ENCODE peak calls at places on chromosome 12, in nine cellular contexts. One of them, this sample, is unnamed. For H3K27me3 and H3K4me1, the result is how much of the 10 kb centered on the place peaks cover.

GRCh38 chr12:54217774-54218221 is 29.0 kb upstream of the SMUG1 start:
- DNase-seq in aorta: peak
- DNase-seq in esophagus squamous epithelium: no peak
- DNase-seq in heart left ventricle: peak
- DNase-seq in right lobe of liver: no peak
- DNase-seq in adipocyte: no peak
- DNase-seq in neuronal stem cell: no peak
- DNase-seq in psoas muscle: no peak
- DNase-seq in Panc1: no peak
- DNase-seq in this sample: no peak

GRCh38 chr12:64893961-64894360 is 69.5 kb downstream of the TBC1D30 start:
- DNase-seq in esophagus squamous epithelium: no peak
- DNase-seq in aorta: no peak
- DNase-seq in right lobe of liver: no peak
- DNase-seq in psoas muscle: no peak
- DNase-seq in neuronal stem cell: no peak
- DNase-seq in adipocyte: peak
- DNase-seq in heart left ventricle: no peak
- DNase-seq in Panc1: peak
- DNase-seq in this sample: no peak

GRCh38 chr12:95230313-95230712 is 12.7 kb downstream of the VEZT start:
- DNase-seq in psoas muscle: no peak
- DNase-seq in right lobe of liver: no peak
- DNase-seq in aorta: no peak
- DNase-seq in neuronal stem cell: no peak
- DNase-seq in heart left ventricle: no peak
- DNase-seq in esophagus squamous epithelium: no peak
- DNase-seq in adipocyte: no peak
- DNase-seq in Panc1: no peak
- DNase-seq in this sample: no peak

GRCh38 chr12:24719293-24719721 is 229.6 kb downstream of the BCAT1 start:
- DNase-seq in adipocyte: no peak
- DNase-seq in aorta: no peak
- DNase-seq in Panc1: no peak
- DNase-seq in heart left ventricle: no peak
- DNase-seq in neuronal stem cell: no peak
- DNase-seq in psoas muscle: no peak
- DNase-seq in right lobe of liver: no peak
- DNase-seq in esophagus squamous epithelium: no peak
- DNase-seq in this sample: peak

GRCh38 chr12:99454539-99455172 is 192.9 kb upstream of the GARIN6 start:
- DNase-seq in adipocyte: peak
- DNase-seq in neuronal stem cell: no peak
- DNase-seq in psoas muscle: no peak
- DNase-seq in Panc1: no peak
- DNase-seq in esophagus squamous epithelium: no peak
- DNase-seq in aorta: no peak
- DNase-seq in right lobe of liver: no peak
- DNase-seq in heart left ventricle: no peak
- DNase-seq in this sample: no peak

GRCh38 chr12:51428256-51428655 is 3.6 kb downstream of the SLC4A8 start:
- DNase-seq in adipocyte: no peak
- DNase-seq in Panc1: no peak
- DNase-seq in neuronal stem cell: no peak
- DNase-seq in psoas muscle: no peak
- DNase-seq in heart left ventricle: no peak
- DNase-seq in aorta: no peak
- DNase-seq in right lobe of liver: no peak
- DNase-seq in esophagus squamous epithelium: no peak
- DNase-seq in this sample: no peak

GRCh38 chr12:65306603-65307501 is 28.4 kb downstream of the MSRB3 start:
- DNase-seq in adipocyte: peak
- DNase-seq in heart left ventricle: peak
- DNase-seq in neuronal stem cell: no peak
- DNase-seq in psoas muscle: peak
- DNase-seq in esophagus squamous epithelium: no peak
- DNase-seq in aorta: no peak
- DNase-seq in Panc1: peak
- DNase-seq in right lobe of liver: no peak
- DNase-seq in this sample: no peak

GRCh38 chr12:122166422-122167327 is 7.3 kb downstream of the IL31 start:
- DNase-seq in Panc1: no peak
- DNase-seq in psoas muscle: no peak
- DNase-seq in neuronal stem cell: no peak
- DNase-seq in esophagus squamous epithelium: no peak
- DNase-seq in heart left ventricle: no peak
- DNase-seq in right lobe of liver: no peak
- DNase-seq in aorta: no peak
- DNase-seq in adipocyte: no peak
- DNase-seq in this sample: peak

GRCh38 chr12:68727776-68728175 is 18.2 kb upstream of the SLC35E3 start:
- DNase-seq in psoas muscle: no peak
- DNase-seq in adipocyte: no peak
- DNase-seq in Panc1: no peak
- DNase-seq in esophagus squamous epithelium: no peak
- DNase-seq in right lobe of liver: no peak
- DNase-seq in heart left ventricle: no peak
- DNase-seq in aorta: no peak
- DNase-seq in neuronal stem cell: no peak
- DNase-seq in this sample: no peak

GRCh38 chr12:88242161-88242925 is 100.2 kb downstream of the TMTC3 start:
- DNase-seq in heart left ventricle: peak
- DNase-seq in psoas muscle: peak
- DNase-seq in right lobe of liver: no peak
- DNase-seq in adipocyte: peak
- DNase-seq in esophagus squamous epithelium: no peak
- DNase-seq in aorta: no peak
- DNase-seq in neuronal stem cell: no peak
- DNase-seq in Panc1: peak
- DNase-seq in this sample: no peak

GRCh38 chr12:15364221-15365170 is 42.2 kb downstream of the PTPRO start:
- DNase-seq in aorta: no peak
- DNase-seq in heart left ventricle: no peak
- DNase-seq in neuronal stem cell: no peak
- DNase-seq in right lobe of liver: no peak
- DNase-seq in Panc1: no peak
- DNase-seq in adipocyte: no peak
- DNase-seq in esophagus squamous epithelium: no peak
- DNase-seq in psoas muscle: no peak
- DNase-seq in this sample: no peak

GRCh38 chr12:47328831-47329545 is 249.2 kb upstream of the AMIGO2 start:
- DNase-seq in adipocyte: peak
- DNase-seq in right lobe of liver: no peak
- DNase-seq in Panc1: no peak
- DNase-seq in neuronal stem cell: no peak
- DNase-seq in aorta: no peak
- DNase-seq in esophagus squamous epithelium: no peak
- DNase-seq in heart left ventricle: no peak
- DNase-seq in psoas muscle: no peak
- DNase-seq in this sample: no peak

GRCh38 chr12:7362734-7363133 is 58.9 kb downstream of the ACSM4 start:
- DNase-seq in neuronal stem cell: no peak
- DNase-seq in heart left ventricle: no peak
- DNase-seq in esophagus squamous epithelium: no peak
- DNase-seq in psoas muscle: no peak
- DNase-seq in Panc1: no peak
- DNase-seq in aorta: no peak
- DNase-seq in adipocyte: no peak
- DNase-seq in right lobe of liver: no peak
- DNase-seq in this sample: no peak

GRCh38 chr12:57630891-57631433 is 2.0 kb downstream of the B4GALNT1 start:
- DNase-seq in right lobe of liver: no peak
- DNase-seq in adipocyte: no peak
- DNase-seq in esophagus squamous epithelium: no peak
- DNase-seq in Panc1: no peak
- DNase-seq in neuronal stem cell: no peak
- DNase-seq in psoas muscle: no peak
- DNase-seq in aorta: no peak
- DNase-seq in heart left ventricle: no peak
- DNase-seq in this sample: no peak

GRCh38 chr12:94930216-94930654 is 73.3 kb downstream of the NDUFA12 start:
- DNase-seq in adipocyte: no peak
- DNase-seq in neuronal stem cell: no peak
- DNase-seq in Panc1: no peak
- DNase-seq in psoas muscle: no peak
- DNase-seq in heart left ventricle: no peak
- DNase-seq in aorta: no peak
- DNase-seq in right lobe of liver: no peak
- DNase-seq in esophagus squamous epithelium: no peak
- DNase-seq in this sample: no peak

GRCh38 chr12:53379389-53380103 is 430 bp upstream of the SP1 start:
- DNase-seq in adipocyte: peak
- DNase-seq in aorta: peak
- DNase-seq in heart left ventricle: peak
- DNase-seq in neuronal stem cell: peak
- DNase-seq in psoas muscle: peak
- DNase-seq in Panc1: peak
- DNase-seq in right lobe of liver: peak
- DNase-seq in esophagus squamous epithelium: peak
- DNase-seq in this sample: peak

GRCh38 chr12:127070512-127071157 is 1196.3 kb upstream of the TMEM132C start:
- DNase-seq in heart left ventricle: no peak
- DNase-seq in esophagus squamous epithelium: no peak
- DNase-seq in neuronal stem cell: no peak
- DNase-seq in aorta: no peak
- DNase-seq in right lobe of liver: no peak
- DNase-seq in Panc1: no peak
- DNase-seq in adipocyte: no peak
- DNase-seq in psoas muscle: no peak
- DNase-seq in this sample: no peak

GRCh38 chr12:116172224-116172849 is 105.2 kb downstream of the MED13L start:
- DNase-seq in right lobe of liver: no peak
- DNase-seq in psoas muscle: no peak
- DNase-seq in aorta: no peak
- DNase-seq in esophagus squamous epithelium: no peak
- DNase-seq in adipocyte: no peak
- DNase-seq in heart left ventricle: no peak
- DNase-seq in Panc1: no peak
- DNase-seq in neuronal stem cell: no peak
- DNase-seq in this sample: no peak

GRCh38 chr12:113162102-113163029 is 12.8 kb downstream of the CFAP73 start:
- DNase-seq in neuronal stem cell: no peak
- DNase-seq in adipocyte: no peak
- DNase-seq in aorta: no peak
- DNase-seq in esophagus squamous epithelium: no peak
- DNase-seq in psoas muscle: no peak
- DNase-seq in right lobe of liver: peak
- DNase-seq in Panc1: no peak
- DNase-seq in heart left ventricle: no peak
- DNase-seq in this sample: no peak

GRCh38 chr12:9331218-9331626 is 123.0 kb upstream of the PZP start:
- DNase-seq in psoas muscle: peak
- DNase-seq in Panc1: peak
- DNase-seq in neuronal stem cell: peak
- DNase-seq in heart left ventricle: peak
- DNase-seq in right lobe of liver: peak
- DNase-seq in esophagus squamous epithelium: no peak
- DNase-seq in aorta: peak
- DNase-seq in adipocyte: peak
- DNase-seq in this sample: peak

GRCh38 chr12:124613151-124613585 is 45.8 kb upstream of the NCOR2 start:
- DNase-seq in heart left ventricle: no peak
- DNase-seq in neuronal stem cell: no peak
- DNase-seq in right lobe of liver: no peak
- DNase-seq in aorta: no peak
- DNase-seq in psoas muscle: no peak
- DNase-seq in adipocyte: peak
- DNase-seq in Panc1: no peak
- DNase-seq in esophagus squamous epithelium: no peak
- DNase-seq in this sample: no peak

GRCh38 chr12:120061815-120062214 is 54.7 kb downstream of the RAB35 start:
- DNase-seq in right lobe of liver: no peak
- DNase-seq in aorta: no peak
- DNase-seq in adipocyte: no peak
- DNase-seq in psoas muscle: no peak
- DNase-seq in heart left ventricle: no peak
- DNase-seq in Panc1: no peak
- DNase-seq in esophagus squamous epithelium: no peak
- DNase-seq in neuronal stem cell: no peak
- DNase-seq in this sample: no peak
- H3K27me3 ChIP-seq in right lobe of liver: under half
- H3K27me3 ChIP-seq in aorta: under half
- H3K27me3 ChIP-seq in adipocyte: under half
- H3K27me3 ChIP-seq in psoas muscle: under half
- H3K27me3 ChIP-seq in heart left ventricle: under half
- H3K27me3 ChIP-seq in Panc1: under half
- H3K27me3 ChIP-seq in esophagus squamous epithelium: under half
- H3K27me3 ChIP-seq in neuronal stem cell: under half
- H3K27me3 ChIP-seq in this sample: under half

GRCh38 chr12:93705237-93705636 is 28.1 kb downstream of the CRADD start:
- DNase-seq in esophagus squamous epithelium: no peak
- DNase-seq in Panc1: no peak
- DNase-seq in right lobe of liver: no peak
- DNase-seq in neuronal stem cell: no peak
- DNase-seq in aorta: no peak
- DNase-seq in psoas muscle: no peak
- DNase-seq in heart left ventricle: no peak
- DNase-seq in adipocyte: no peak
- DNase-seq in this sample: no peak
- H3K4me1 ChIP-seq in esophagus squamous epithelium: under half
- H3K4me1 ChIP-seq in Panc1: under half
- H3K4me1 ChIP-seq in right lobe of liver: under half
- H3K4me1 ChIP-seq in neuronal stem cell: under half
- H3K4me1 ChIP-seq in aorta: under half
- H3K4me1 ChIP-seq in psoas muscle: under half
- H3K4me1 ChIP-seq in heart left ventricle: half or more
- H3K4me1 ChIP-seq in adipocyte: under half
- H3K4me1 ChIP-seq in this sample: under half

DNA sequence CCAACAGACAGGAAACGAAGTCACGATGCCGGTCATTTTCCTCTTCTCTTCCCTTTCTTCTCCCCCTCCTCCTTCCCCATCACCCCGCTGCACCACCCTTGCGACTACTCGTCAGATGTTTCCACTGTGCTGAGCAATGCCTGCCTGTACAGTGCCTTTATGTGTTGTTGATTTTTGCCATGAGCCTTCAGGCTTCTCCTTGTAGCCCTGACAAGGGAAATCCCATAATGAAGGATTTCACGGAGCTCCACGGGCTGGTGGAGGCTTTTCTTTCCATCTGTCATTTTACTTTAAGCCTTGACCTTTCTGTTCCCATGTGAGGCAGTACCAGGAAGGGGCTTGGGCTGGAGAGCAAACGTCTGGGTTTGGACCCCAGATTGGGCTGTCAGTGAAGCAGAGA is 28.7 kb upstream of the CCND2 start:
- DNase-seq in aorta: no peak
- DNase-seq in Panc1: no peak
- DNase-seq in esophagus squamous epithelium: no peak
- DNase-seq in psoas muscle: no peak
- DNase-seq in heart left ventricle: no peak
- DNase-seq in adipocyte: no peak
- DNase-seq in right lobe of liver: no peak
- DNase-seq in neuronal stem cell: no peak
- DNase-seq in this sample: no peak
- H3K27me3 ChIP-seq in aorta: under half
- H3K27me3 ChIP-seq in Panc1: under half
- H3K27me3 ChIP-seq in esophagus squamous epithelium: under half
- H3K27me3 ChIP-seq in psoas muscle: under half
- H3K27me3 ChIP-seq in heart left ventricle: under half
- H3K27me3 ChIP-seq in adipocyte: under half
- H3K27me3 ChIP-seq in right lobe of liver: under half
- H3K27me3 ChIP-seq in neuronal stem cell: under half
- H3K27me3 ChIP-seq in this sample: under half

GRCh38 chr12:49342914-49343731 is 3.6 kb upstream of the DNAJC22 start:
- DNase-seq in heart left ventricle: no peak
- DNase-seq in adipocyte: peak
- DNase-seq in esophagus squamous epithelium: no peak
- DNase-seq in aorta: no peak
- DNase-seq in Panc1: no peak
- DNase-seq in psoas muscle: no peak
- DNase-seq in right lobe of liver: no peak
- DNase-seq in neuronal stem cell: no peak
- DNase-seq in this sample: no peak
- H3K4me1 ChIP-seq in heart left ventricle: half or more
- H3K4me1 ChIP-seq in adipocyte: under half
- H3K4me1 ChIP-seq in esophagus squamous epithelium: under half
- H3K4me1 ChIP-seq in aorta: under half
- H3K4me1 ChIP-seq in Panc1: under half
- H3K4me1 ChIP-seq in psoas muscle: under half
- H3K4me1 ChIP-seq in right lobe of liver: under half
- H3K4me1 ChIP-seq in neuronal stem cell: under half
- H3K4me1 ChIP-seq in this sample: half or more